ENCODE peak calls at places on chromosome 16, in seven cellular contexts. P, W, O, Z, R, E and Q are unnamed samples.

GRCh38 chr16:63447121-63447520 is 1410.9 kb upstream of the CDH8 start:
- DNase-seq in P (no peak), W (no peak), O (no peak), Z (no peak), R (no peak), E (no peak), Q (no peak)

GRCh38 chr16:55437627-55438026 is 41.4 kb upstream of the MMP2 start:
- DNase-seq in P (no peak), W (no peak), O (peak), Z (peak), R (no peak), E (no peak), Q (no peak)

GRCh38 chr16:55264949-55265348 is 59.1 kb upstream of the IRX6 start:
- DNase-seq in P (no peak), W (peak), O (no peak), Z (no peak), R (no peak), E (no peak), Q (no peak)

GRCh38 chr16:69366431-69366830 is 14.8 kb upstream of the TMED6 start:
- DNase-seq in P (no peak), W (no peak), O (no peak), Z (no peak), R (no peak), E (no peak), Q (no peak)

GRCh38 chr16:4392382-4393242 is 21.0 kb downstream of the VASN start:
- DNase-seq in P (peak), W (peak), O (no peak), Z (no peak), R (no peak), E (peak), Q (peak)

GRCh38 chr16:67936124-67936875 is at the start of gene PSMB10:
- DNase-seq in P (no peak), W (no peak), O (peak), Z (peak), R (peak), E (peak), Q (peak)

GRCh38 chr16:14357328-14357727 is 272.7 kb downstream of the PARN start:
- DNase-seq in P (no peak), W (no peak), O (no peak), Z (no peak), R (no peak), E (no peak), Q (no peak)

GRCh38 chr16:7343271-7343670 is 10.6 kb downstream of the RBFOX1 start:
- DNase-seq in P (no peak), W (no peak), O (no peak), Z (no peak), R (no peak), E (no peak), Q (no peak)

GRCh38 chr16:7316266-7316888 is 16.3 kb upstream of the RBFOX1 start:
- DNase-seq in P (no peak), W (no peak), O (no peak), Z (no peak), R (no peak), E (no peak), Q (no peak)

GRCh38 chr16:58628845-58629680 is 563 bp downstream of the CNOT1 start:
- DNase-seq in P (peak), W (no peak), O (no peak), Z (peak), R (peak), E (peak), Q (peak)

GRCh38 chr16:19203374-19203966 is 35.4 kb downstream of the SYT17 start:
- DNase-seq in P (no peak), W (no peak), O (no peak), Z (peak), R (no peak), E (no peak), Q (no peak)

GRCh38 chr16:82016268-82016667 is 5.0 kb upstream of the SDR42E1 start:
- DNase-seq in P (no peak), W (peak), O (no peak), Z (peak), R (no peak), E (no peak), Q (no peak)

GRCh38 chr16:80570106-80570478 is 29.3 kb downstream of the DYNLRB2 start:
- DNase-seq in P (no peak), W (no peak), O (no peak), Z (no peak), R (no peak), E (no peak), Q (no peak)

GRCh38 chr16:21104124-21104860 is 46.4 kb downstream of the DNAH3 start:
- DNase-seq in P (no peak), W (no peak), O (no peak), Z (no peak), R (no peak), E (no peak), Q (no peak)

GRCh38 chr16:54805648-54806047 is 125.0 kb upstream of the IRX5 start:
- DNase-seq in P (no peak), W (no peak), O (no peak), Z (no peak), R (no peak), E (no peak), Q (no peak)

GRCh38 chr16:57266531-57267268 is 17.8 kb downstream of the PLLP start:
- DNase-seq in P (no peak), W (no peak), O (no peak), Z (peak), R (no peak), E (peak), Q (no peak)

GRCh38 chr16:56946767-56947603 is 14.8 kb upstream of the CETP start:
- DNase-seq in P (no peak), W (no peak), O (no peak), Z (no peak), R (no peak), E (no peak), Q (no peak)

GRCh38 chr16:63714876-63715275 is 1407.0 kb downstream of the CDH11 start:
- DNase-seq in P (peak), W (no peak), O (no peak), Z (no peak), R (no peak), E (no peak), Q (no peak)

GRCh38 chr16:28504707-28505404 is 1.8 kb downstream of the IL27 start:
- DNase-seq in P (no peak), W (no peak), O (no peak), Z (no peak), R (no peak), E (no peak), Q (no peak)

GRCh38 chr16:17830651-17831050 is 359.9 kb upstream of the XYLT1 start:
- DNase-seq in P (no peak), W (no peak), O (no peak), Z (no peak), R (no peak), E (no peak), Q (no peak)

GRCh38 chr16:13298676-13299075 is 397.3 kb downstream of the SHISA9 start:
- DNase-seq in P (no peak), W (no peak), O (no peak), Z (no peak), R (no peak), E (no peak), Q (no peak)

GRCh38 chr16:81936209-81936608 is 75.1 kb downstream of the SDR42E1 start:
- DNase-seq in P (peak), W (no peak), O (no peak), Z (no peak), R (no peak), E (no peak), Q (no peak)

GRCh38 chr16:22225060-22225459 is 19.0 kb downstream of the EEF2K start:
- DNase-seq in P (peak), W (no peak), O (no peak), Z (no peak), R (no peak), E (no peak), Q (no peak)

GRCh38 chr16:35134471-35134870 is 1675.1 kb downstream of the TP53TG3F start:
- DNase-seq in P (no peak), W (no peak), O (no peak), Z (no peak), R (no peak), E (no peak), Q (no peak)

GRCh38 chr16:2212362-2213324 is 2.0 kb upstream of the BRICD5 start:
- DNase-seq in P (no peak), W (no peak), O (no peak), Z (peak), R (no peak), E (no peak), Q (no peak)

GRCh38 chr16:2211923-2212347 is 1.3 kb upstream of the BRICD5 start:
- DNase-seq in P (no peak), W (no peak), O (no peak), Z (no peak), R (no peak), E (no peak), Q (no peak)

GRCh38 chr16:2214721-2214970 is at the start of gene PGP:
- DNase-seq in P (no peak), W (no peak), O (no peak), Z (no peak), R (no peak), E (no peak), Q (no peak)

GRCh38 chr16:2216330-2216729 is 1.7 kb upstream of the PGP start:
- DNase-seq in P (no peak), W (no peak), O (no peak), Z (no peak), R (no peak), E (no peak), Q (no peak)

DNA sequence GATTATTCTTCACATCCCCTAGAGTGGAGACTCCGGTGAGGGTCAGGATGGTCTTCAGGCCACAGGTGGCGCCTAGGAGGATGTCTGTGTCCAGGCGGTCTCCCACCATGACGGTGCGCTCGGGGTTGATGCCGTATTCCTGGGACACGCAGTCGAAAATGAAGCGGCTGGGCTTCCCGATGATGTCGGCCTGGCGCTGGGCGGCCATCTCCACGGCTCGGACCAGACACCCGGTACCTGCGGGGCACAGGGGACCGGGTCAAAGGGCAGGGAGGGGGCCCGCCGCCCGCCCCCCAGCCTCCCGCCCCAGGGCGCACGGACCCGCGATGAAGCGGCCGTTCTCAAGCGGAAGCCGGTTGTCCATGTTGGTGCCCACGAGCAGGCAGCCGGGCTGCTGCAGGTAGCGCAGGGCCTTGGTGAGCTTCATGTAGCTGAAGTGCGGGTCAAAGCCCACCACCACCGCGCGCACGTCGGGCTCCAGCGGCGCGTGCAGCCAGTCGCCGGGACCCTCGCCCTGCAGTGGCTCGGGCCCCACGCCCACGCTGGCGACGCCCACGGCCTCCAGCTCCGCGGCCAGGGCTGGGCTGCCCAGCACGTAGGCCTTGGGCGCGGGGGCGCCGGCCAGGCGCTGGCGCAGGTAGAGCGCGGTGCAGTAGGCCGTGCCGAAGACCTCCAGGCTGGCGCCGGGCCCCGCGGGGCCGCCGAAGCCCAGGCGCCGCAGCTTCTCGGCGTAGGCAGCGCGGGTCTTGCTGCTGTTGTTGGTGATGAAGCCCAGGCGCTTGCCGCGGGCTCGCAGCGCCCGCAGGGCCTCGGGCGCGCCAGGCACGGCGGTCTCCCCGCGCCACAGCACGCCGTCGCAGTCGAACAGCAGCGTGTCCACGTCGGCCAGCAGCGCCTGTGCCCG is 571 bp downstream of the PGP start:
- DNase-seq in P (no peak), W (no peak), O (no peak), Z (peak), R (no peak), E (no peak), Q (no peak)
- TF ChIP-seq CTCF in P (peak), W (no peak), O (no peak), Z (no peak), R (no peak), E (no peak), Q (no peak)

GRCh38 chr16:70646260-70647241 is at the start of gene IL34:
- DNase-seq in P (peak), W (no peak), O (peak), Z (no peak), R (no peak), E (no peak), Q (no peak)

GRCh38 chr16:70642633-70643032 is 3.7 kb upstream of the IL34 start:
- DNase-seq in P (no peak), W (no peak), O (no peak), Z (no peak), R (no peak), E (no peak), Q (no peak)

GRCh38 chr16:70648606-70649005 is 2.2 kb downstream of the IL34 start:
- DNase-seq in P (no peak), W (no peak), O (no peak), Z (no peak), R (no peak), E (no peak), Q (no peak)

GRCh38 chr16:70647461-70648359 is 1.4 kb downstream of the IL34 start:
- DNase-seq in P (no peak), W (no peak), O (peak), Z (no peak), R (no peak), E (no peak), Q (no peak)

GRCh38 chr16:70644763-70645597 is 1.4 kb upstream of the IL34 start:
- DNase-seq in P (peak), W (no peak), O (peak), Z (no peak), R (no peak), E (no peak), Q (no peak)
- TF ChIP-seq CTCF in P (peak), W (no peak), O (no peak), Z (peak), R (no peak), E (no peak), Q (no peak)

GRCh38 chr16:50065624-50066481 is at the start of gene HEATR3:
- DNase-seq in P (peak), W (peak), O (peak), Z (peak), R (peak), E (peak), Q (peak)
- TF ChIP-seq CTCF in P (no peak), W (no peak), O (no peak), Z (no peak), R (no peak), E (no peak), Q (no peak)

DNA sequence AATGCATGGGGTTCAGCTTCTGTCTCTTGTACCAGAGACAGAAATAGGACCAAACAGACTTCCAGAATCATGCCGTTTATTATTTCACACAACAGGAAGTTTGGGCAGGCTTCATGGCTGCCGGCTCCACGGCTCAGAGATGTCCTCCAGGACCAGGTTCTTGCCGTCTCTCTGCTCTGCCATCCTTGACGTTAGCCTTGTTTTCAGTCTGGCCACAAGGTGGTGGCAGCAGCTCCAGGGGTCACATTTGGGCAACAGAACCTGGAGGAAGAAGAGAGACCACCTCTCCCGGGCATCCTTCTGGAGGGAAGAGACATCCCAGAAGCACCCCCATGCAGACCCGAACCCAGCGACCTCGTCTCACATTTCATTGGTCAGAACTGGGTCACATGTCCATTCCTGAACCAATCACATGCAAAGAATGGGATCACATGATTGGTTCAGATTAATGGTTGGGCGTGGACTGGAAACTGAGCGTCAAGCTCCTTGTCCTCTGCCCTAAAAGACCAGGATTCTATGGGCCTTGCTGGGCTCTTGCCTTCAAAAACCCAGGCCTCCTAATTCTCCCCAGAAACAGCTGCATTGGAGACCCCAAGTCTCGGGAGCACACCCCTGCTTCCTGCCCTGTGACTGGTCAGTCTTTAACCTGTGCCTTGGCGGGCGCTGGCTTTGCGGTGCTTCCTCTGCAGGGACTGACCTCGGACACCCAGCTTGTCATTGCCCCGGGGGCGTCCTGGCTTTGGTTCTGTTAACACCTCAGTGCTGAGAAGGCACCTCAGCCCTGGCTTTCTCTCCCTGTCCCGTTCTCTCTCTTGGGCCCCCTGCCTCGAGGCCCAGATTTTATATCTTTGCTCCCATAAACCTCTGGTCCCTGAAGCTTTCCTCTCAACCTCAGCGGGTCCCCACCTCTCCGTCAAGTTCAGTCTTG is 63.3 kb downstream of the IRF8 start:
- DNase-seq in P (no peak), W (no peak), O (no peak), Z (no peak), R (no peak), E (no peak), Q (no peak)
- TF ChIP-seq CTCF in P (peak), W (no peak), O (no peak), Z (peak), R (no peak), E (no peak), Q (no peak)